ENCODE peak calls at places on chromosomes 5 and 9, in six cellular contexts. T is occipital lobe; U is spleen; M is CD4-positive, alpha-beta T cell; R is HuH-7; P is progenitor cell of endocrine pancreas. J is an unnamed sample.

GRCh38 chr9:126093771-126094170 is 232.9 kb upstream of the MVB12B start:
- DNase-seq in R (no peak), P (no peak), M (no peak), T (no peak), U (no peak), J (no peak)

GRCh38 chr5:44795496-44795895 is 13.3 kb upstream of the MRPS30 start:
- DNase-seq in U (no peak), M (no peak), T (no peak), P (no peak), R (no peak), J (no peak)

GRCh38 chr9:129403743-129404620 is 216.9 kb downstream of the C9orf50 start:
- DNase-seq in R (no peak), T (no peak), P (no peak), U (peak), M (no peak), J (no peak)

GRCh38 chr9:27196383-27196782 is 87.4 kb downstream of the TEK start:
- DNase-seq in U (no peak), R (no peak), T (no peak), P (no peak), M (no peak), J (no peak)

GRCh38 chr5:23648656-23649055 is 141.2 kb downstream of the PRDM9 start:
- DNase-seq in M (no peak), T (no peak), P (no peak), R (no peak), U (no peak), J (no peak)

GRCh38 chr9:89185980-89186379 is 7.4 kb upstream of the SHC3 start:
- DNase-seq in T (no peak), R (peak), P (peak), U (no peak), M (no peak), J (no peak)

GRCh38 chr5:159866093-159866492 is 50.2 kb upstream of the ADRA1B start:
- DNase-seq in M (no peak), U (no peak), T (no peak), P (no peak), R (no peak), J (no peak)

GRCh38 chr9:130835441-130836298 is 616 bp downstream of the ABL1 start:
- DNase-seq in R (peak), U (peak), T (no peak), M (peak), P (no peak), J (no peak)

GRCh38 chr9:84340535-84340934 is at the start of gene SLC28A3:
- DNase-seq in R (no peak), M (no peak), P (no peak), U (no peak), T (no peak), J (no peak)

GRCh38 chr9:26809795-26810194 is 82.8 kb downstream of the CAAP1 start:
- DNase-seq in T (no peak), R (no peak), U (no peak), M (no peak), P (no peak), J (no peak)

GRCh38 chr5:60993875-60994571 is 49.0 kb downstream of the NDUFAF2 start:
- DNase-seq in T (no peak), U (peak), P (no peak), M (no peak), R (no peak), J (no peak)

GRCh38 chr5:146995878-146996277 is 117.3 kb upstream of the PPP2R2B start:
- DNase-seq in T (no peak), U (no peak), P (no peak), R (no peak), M (no peak), J (no peak)

GRCh38 chr5:140632366-140633080 is 452 bp downstream of the CD14 start:
- DNase-seq in P (no peak), U (peak), R (peak), M (peak), T (peak), J (peak)

GRCh38 chr5:130868186-130868821 is 296.8 kb downstream of the HINT1 start:
- DNase-seq in T (no peak), P (no peak), U (no peak), R (no peak), M (no peak), J (no peak)

GRCh38 chr9:86099695-86100364 is 472 bp upstream of the GOLM1 start:
- DNase-seq in U (no peak), M (no peak), R (peak), T (no peak), P (no peak), J (no peak)

GRCh38 chr5:26986985-26987384 is 51.4 kb downstream of the CDH9 start:
- DNase-seq in M (no peak), P (no peak), U (no peak), T (no peak), R (no peak), J (no peak)

GRCh38 chr9:34451545-34451944 is 6.8 kb downstream of the FAM219A start:
- DNase-seq in U (no peak), R (no peak), M (no peak), P (no peak), T (no peak), J (no peak)

GRCh38 chr9:83281306-83282255 is 218.6 kb upstream of the RASEF start:
- DNase-seq in T (peak), R (no peak), M (no peak), P (no peak), U (no peak), J (no peak)

GRCh38 chr5:124057161-124057814 is 545.3 kb downstream of the CSNK1G3 start:
- DNase-seq in M (no peak), T (no peak), U (peak), R (no peak), P (no peak), J (no peak)

GRCh38 chr9:131398204-131398603 is 4.3 kb downstream of the PRRC2B start:
- DNase-seq in P (no peak), U (peak), M (peak), R (no peak), T (no peak), J (no peak)

GRCh38 chr5:141476132-141476909 is 555 bp downstream of the PCDHGC3 start:
- DNase-seq in R (peak), U (no peak), T (no peak), P (no peak), M (no peak), J (no peak)

GRCh38 chr5:145835839-145836222 is 689 bp upstream of the PRELID2 start:
- DNase-seq in T (no peak), M (no peak), U (no peak), R (no peak), P (no peak), J (no peak)

GRCh38 chr5:375336-375920 is 53.9 kb downstream of the AHRR start:
- DNase-seq in M (no peak), U (peak), P (peak), T (no peak), R (no peak), J (no peak)

GRCh38 chr5:149724884-149725283 is 5.2 kb upstream of the PPARGC1B start:
- DNase-seq in U (no peak), T (no peak), M (no peak), R (no peak), P (no peak), J (no peak)

GRCh38 chr5:154196955-154197652 is 6.6 kb downstream of the GALNT10 start:
- DNase-seq in P (no peak), T (no peak), U (no peak), R (peak), M (no peak), J (no peak)